ENCODE peak calls at places on chromosomes 1 and 21, in nine cellular contexts. One of them, this sample, is unnamed.

GRCh38 chr1:115748396-115749130 is 20.0 kb downstream of the CASQ2 start:
- DNase-seq in NCI-H345: no peak
- DNase-seq in GM04504: no peak
- DNase-seq in substantia nigra: no peak
- DNase-seq in uterus: no peak
- DNase-seq in stimulated activated CD4-positive, alpha-beta T cell treated with anti-CD3 and anti-CD28 coated beads, Interleukin-4, amount 100 ng/mL, for 24 hours: no peak
- DNase-seq in SK-MEL-5: peak; percentile 71
- DNase-seq in T-helper 1 cell: no peak
- DNase-seq in AG04450: no peak
- DNase-seq in this sample: no peak

GRCh38 chr1:12488666-12489354 is 129.2 kb downstream of the DHRS3 start:
- DNase-seq in AG04450: no peak
- DNase-seq in T-helper 1 cell: no peak
- DNase-seq in uterus: no peak
- DNase-seq in substantia nigra: no peak
- DNase-seq in stimulated activated CD4-positive, alpha-beta T cell treated with anti-CD3 and anti-CD28 coated beads, Interleukin-4, amount 100 ng/mL, for 24 hours: no peak
- DNase-seq in NCI-H345: no peak
- DNase-seq in GM04504: no peak
- DNase-seq in SK-MEL-5: no peak
- DNase-seq in this sample: no peak

GRCh38 chr1:62691062-62691844 is 3.1 kb upstream of the DOCK7 start:
- DNase-seq in GM04504: no peak
- DNase-seq in NCI-H345: no peak
- DNase-seq in AG04450: no peak
- DNase-seq in uterus: no peak
- DNase-seq in T-helper 1 cell: no peak
- DNase-seq in stimulated activated CD4-positive, alpha-beta T cell treated with anti-CD3 and anti-CD28 coated beads, Interleukin-4, amount 100 ng/mL, for 24 hours: no peak
- DNase-seq in SK-MEL-5: no peak
- DNase-seq in substantia nigra: no peak
- DNase-seq in this sample: peak; percentile 48

GRCh38 chr1:156167536-156167935 is 14.2 kb downstream of the SEMA4A start:
- DNase-seq in uterus: no peak
- DNase-seq in stimulated activated CD4-positive, alpha-beta T cell treated with anti-CD3 and anti-CD28 coated beads, Interleukin-4, amount 100 ng/mL, for 24 hours: no peak
- DNase-seq in T-helper 1 cell: no peak
- DNase-seq in SK-MEL-5: no peak
- DNase-seq in GM04504: no peak
- DNase-seq in substantia nigra: no peak
- DNase-seq in AG04450: no peak
- DNase-seq in NCI-H345: no peak
- DNase-seq in this sample: no peak

GRCh38 chr21:43328591-43329360 is 98.2 kb downstream of the SIK1 start:
- DNase-seq in stimulated activated CD4-positive, alpha-beta T cell treated with anti-CD3 and anti-CD28 coated beads, Interleukin-4, amount 100 ng/mL, for 24 hours: no peak
- DNase-seq in GM04504: no peak
- DNase-seq in substantia nigra: no peak
- DNase-seq in NCI-H345: no peak
- DNase-seq in SK-MEL-5: no peak
- DNase-seq in AG04450: no peak
- DNase-seq in T-helper 1 cell: no peak
- DNase-seq in uterus: no peak
- DNase-seq in this sample: no peak

GRCh38 chr1:215932558-215932957 is 365.5 kb downstream of the KCTD3 start:
- DNase-seq in uterus: no peak
- DNase-seq in substantia nigra: no peak
- DNase-seq in AG04450: no peak
- DNase-seq in stimulated activated CD4-positive, alpha-beta T cell treated with anti-CD3 and anti-CD28 coated beads, Interleukin-4, amount 100 ng/mL, for 24 hours: no peak
- DNase-seq in T-helper 1 cell: no peak
- DNase-seq in NCI-H345: no peak
- DNase-seq in GM04504: no peak
- DNase-seq in SK-MEL-5: no peak
- DNase-seq in this sample: no peak

GRCh38 chr21:45477176-45478114 is 64.8 kb downstream of the SLC19A1 start:
- DNase-seq in GM04504: no peak
- DNase-seq in uterus: no peak
- DNase-seq in NCI-H345: no peak
- DNase-seq in T-helper 1 cell: no peak
- DNase-seq in substantia nigra: no peak
- DNase-seq in stimulated activated CD4-positive, alpha-beta T cell treated with anti-CD3 and anti-CD28 coated beads, Interleukin-4, amount 100 ng/mL, for 24 hours: no peak
- DNase-seq in SK-MEL-5: no peak
- DNase-seq in AG04450: no peak
- DNase-seq in this sample: no peak

GRCh38 chr1:170521818-170522217 is 10.1 kb upstream of the GORAB start:
- DNase-seq in uterus: no peak
- DNase-seq in T-helper 1 cell: no peak
- DNase-seq in SK-MEL-5: no peak
- DNase-seq in GM04504: no peak
- DNase-seq in stimulated activated CD4-positive, alpha-beta T cell treated with anti-CD3 and anti-CD28 coated beads, Interleukin-4, amount 100 ng/mL, for 24 hours: no peak
- DNase-seq in AG04450: no peak
- DNase-seq in NCI-H345: no peak
- DNase-seq in substantia nigra: no peak
- DNase-seq in this sample: no peak

GRCh38 chr1:174795806-174796205 is 203.9 kb upstream of the CACYBP start:
- DNase-seq in substantia nigra: no peak
- DNase-seq in T-helper 1 cell: no peak
- DNase-seq in stimulated activated CD4-positive, alpha-beta T cell treated with anti-CD3 and anti-CD28 coated beads, Interleukin-4, amount 100 ng/mL, for 24 hours: no peak
- DNase-seq in uterus: no peak
- DNase-seq in GM04504: no peak
- DNase-seq in NCI-H345: no peak
- DNase-seq in SK-MEL-5: no peak
- DNase-seq in AG04450: no peak
- DNase-seq in this sample: no peak

GRCh38 chr1:162571696-162572095 is 10.2 kb downstream of the UAP1 start:
- DNase-seq in substantia nigra: no peak
- DNase-seq in T-helper 1 cell: no peak
- DNase-seq in GM04504: no peak
- DNase-seq in NCI-H345: peak; percentile 24
- DNase-seq in stimulated activated CD4-positive, alpha-beta T cell treated with anti-CD3 and anti-CD28 coated beads, Interleukin-4, amount 100 ng/mL, for 24 hours: no peak
- DNase-seq in AG04450: no peak
- DNase-seq in SK-MEL-5: no peak
- DNase-seq in uterus: no peak
- DNase-seq in this sample: no peak

GRCh38 chr1:168340796-168341510 is 60.3 kb downstream of the TBX19 start:
- DNase-seq in SK-MEL-5: no peak
- DNase-seq in GM04504: no peak
- DNase-seq in stimulated activated CD4-positive, alpha-beta T cell treated with anti-CD3 and anti-CD28 coated beads, Interleukin-4, amount 100 ng/mL, for 24 hours: no peak
- DNase-seq in substantia nigra: no peak
- DNase-seq in T-helper 1 cell: no peak
- DNase-seq in AG04450: no peak
- DNase-seq in uterus: no peak
- DNase-seq in NCI-H345: no peak
- DNase-seq in this sample: no peak

GRCh38 chr1:174040387-174040786 is 18.2 kb upstream of the RC3H1 start:
- DNase-seq in AG04450: peak; percentile 72
- DNase-seq in SK-MEL-5: peak; percentile 51
- DNase-seq in substantia nigra: no peak
- DNase-seq in T-helper 1 cell: no peak
- DNase-seq in NCI-H345: peak; percentile 76
- DNase-seq in stimulated activated CD4-positive, alpha-beta T cell treated with anti-CD3 and anti-CD28 coated beads, Interleukin-4, amount 100 ng/mL, for 24 hours: no peak
- DNase-seq in uterus: no peak
- DNase-seq in GM04504: no peak
- DNase-seq in this sample: no peak

GRCh38 chr1:170510163-170510562 is 21.8 kb upstream of the GORAB start:
- DNase-seq in substantia nigra: no peak
- DNase-seq in GM04504: no peak
- DNase-seq in SK-MEL-5: no peak
- DNase-seq in NCI-H345: no peak
- DNase-seq in T-helper 1 cell: no peak
- DNase-seq in uterus: no peak
- DNase-seq in AG04450: no peak
- DNase-seq in stimulated activated CD4-positive, alpha-beta T cell treated with anti-CD3 and anti-CD28 coated beads, Interleukin-4, amount 100 ng/mL, for 24 hours: no peak
- DNase-seq in this sample: no peak

GRCh38 chr1:168643152-168643551 is 66.7 kb downstream of the XCL1 start:
- DNase-seq in NCI-H345: no peak
- DNase-seq in SK-MEL-5: no peak
- DNase-seq in T-helper 1 cell: no peak
- DNase-seq in AG04450: no peak
- DNase-seq in uterus: no peak
- DNase-seq in substantia nigra: no peak
- DNase-seq in stimulated activated CD4-positive, alpha-beta T cell treated with anti-CD3 and anti-CD28 coated beads, Interleukin-4, amount 100 ng/mL, for 24 hours: no peak
- DNase-seq in GM04504: no peak
- DNase-seq in this sample: no peak

GRCh38 chr1:172040466-172040865 is 199.2 kb downstream of the DNM3 start:
- DNase-seq in SK-MEL-5: no peak
- DNase-seq in NCI-H345: no peak
- DNase-seq in AG04450: no peak
- DNase-seq in substantia nigra: no peak
- DNase-seq in GM04504: no peak
- DNase-seq in T-helper 1 cell: no peak
- DNase-seq in stimulated activated CD4-positive, alpha-beta T cell treated with anti-CD3 and anti-CD28 coated beads, Interleukin-4, amount 100 ng/mL, for 24 hours: no peak
- DNase-seq in uterus: no peak
- DNase-seq in this sample: no peak

GRCh38 chr1:185533596-185533995 is 200.6 kb upstream of the HMCN1 start:
- DNase-seq in AG04450: no peak
- DNase-seq in SK-MEL-5: no peak
- DNase-seq in GM04504: no peak
- DNase-seq in T-helper 1 cell: no peak
- DNase-seq in NCI-H345: no peak
- DNase-seq in uterus: no peak
- DNase-seq in substantia nigra: no peak
- DNase-seq in stimulated activated CD4-positive, alpha-beta T cell treated with anti-CD3 and anti-CD28 coated beads, Interleukin-4, amount 100 ng/mL, for 24 hours: no peak
- DNase-seq in this sample: no peak